ENCODE peak calls at places on chromosomes 2 and 18, in five cellular contexts. W, P, K, D and R are unnamed samples.

GRCh38 chr2:106965611-106966010 is 79.6 kb upstream of the ST6GAL2 start:
- DNase-seq in W (no peak), P (no peak), K (no peak), D (no peak), R (no peak)

GRCh38 chr2:230067990-230068657 is 600 bp downstream of the SLC16A14 start:
- DNase-seq in W (no peak), P (peak), K (peak), D (peak), R (no peak)

GRCh38 chr18:61991201-61991600 is 98.4 kb upstream of the RNF152 start:
- DNase-seq in W (no peak), P (no peak), K (no peak), D (peak), R (peak)

GRCh38 chr2:241584446-241584845 is 25.9 kb downstream of the BOK start:
- DNase-seq in W (no peak), P (no peak), K (peak), D (no peak), R (no peak)

GRCh38 chr2:43605079-43605655 is 9.3 kb upstream of the THADA start:
- DNase-seq in W (peak), P (no peak), K (no peak), D (peak), R (peak)

GRCh38 chr18:73007195-73007934 is 139.6 kb upstream of the NETO1 start:
- DNase-seq in W (no peak), P (no peak), K (no peak), D (no peak), R (no peak)

GRCh38 chr2:239831272-239831731 is 193.8 kb downstream of the NDUFA10 start:
- DNase-seq in W (no peak), P (no peak), K (peak), D (no peak), R (peak)

GRCh38 chr2:147236601-147237000 is 608.2 kb upstream of the ACVR2A start:
- DNase-seq in W (no peak), P (no peak), K (no peak), D (no peak), R (peak)

GRCh38 chr2:176535480-176536113 is 266.4 kb downstream of the MTX2 start:
- DNase-seq in W (no peak), P (no peak), K (no peak), D (no peak), R (no peak)

GRCh38 chr2:169086893-169087467 is 17.6 kb downstream of the DHRS9 start:
- DNase-seq in W (no peak), P (no peak), K (no peak), D (no peak), R (no peak)

GRCh38 chr2:237529452-237530402 is 36.6 kb upstream of the PRLH start:
- DNase-seq in W (no peak), P (peak), K (no peak), D (no peak), R (no peak)

GRCh38 chr2:109558076-109558882 is 55.5 kb downstream of the SEPTIN10 start:
- DNase-seq in W (no peak), P (no peak), K (no peak), D (no peak), R (no peak)